ENCODE peak calls at places on chromosomes 5 and 9, in five cellular contexts. F, K, W, N and B are unnamed samples.

GRCh38 chr5:108727154-108727638 is 20.5 kb upstream of the FER start:
- DNase-seq in F (no peak), K (peak), W (no peak), N (peak), B (peak)

GRCh38 chr5:37767251-37767650 is 72.6 kb downstream of the GDNF start:
- DNase-seq in F (no peak), K (no peak), W (no peak), N (no peak), B (no peak)

GRCh38 chr5:26227245-26227644 is 811.1 kb downstream of the CDH9 start:
- DNase-seq in F (no peak), K (no peak), W (no peak), N (no peak), B (no peak)

GRCh38 chr5:145829708-145830361 is 5.3 kb downstream of the PRELID2 start:
- DNase-seq in F (no peak), K (no peak), W (no peak), N (no peak), B (peak)

GRCh38 chr9:125878241-125878640 is 131.1 kb downstream of the PBX3 start:
- DNase-seq in F (no peak), K (no peak), W (no peak), N (no peak), B (peak)

GRCh38 chr9:126116351-126117157 is 210.1 kb upstream of the MVB12B start:
- DNase-seq in F (peak), K (no peak), W (no peak), N (no peak), B (no peak)

GRCh38 chr5:64690417-64691151 is at the start of gene SHISAL2B:
- DNase-seq in F (no peak), K (no peak), W (peak), N (peak), B (peak)

GRCh38 chr5:144812770-144813169 is 642.1 kb downstream of the KCTD16 start:
- DNase-seq in F (no peak), K (peak), W (no peak), N (no peak), B (peak)

GRCh38 chr9:116403171-116403570 is 249.6 kb downstream of the PAPPA start:
- DNase-seq in F (no peak), K (no peak), W (no peak), N (no peak), B (no peak)

GRCh38 chr5:43730832-43731342 is 127.9 kb downstream of the NNT start:
- DNase-seq in F (no peak), K (no peak), W (no peak), N (no peak), B (peak)

GRCh38 chr5:136192015-136192525 is 892 bp downstream of the SMIM32 start:
- DNase-seq in F (peak), K (no peak), W (no peak), N (no peak), B (peak)

GRCh38 chr5:138230981-138231589 is 18.0 kb upstream of the CDC23 start:
- DNase-seq in F (no peak), K (peak), W (no peak), N (no peak), B (peak)

GRCh38 chr5:145324101-145324500 is 511.0 kb downstream of the PRELID2 start:
- DNase-seq in F (no peak), K (no peak), W (no peak), N (no peak), B (no peak)

GRCh38 chr5:124193371-124193789 is 553.1 kb downstream of the ZNF608 start:
- DNase-seq in F (no peak), K (peak), W (no peak), N (no peak), B (peak)

GRCh38 chr5:111512026-111512405 is 319 bp downstream of the STARD4 start:
- DNase-seq in F (no peak), K (peak), W (no peak), N (no peak), B (peak)

GRCh38 chr5:156587012-156587411 is 260.0 kb downstream of the SGCD start:
- DNase-seq in F (no peak), K (no peak), W (no peak), N (no peak), B (no peak)

GRCh38 chr5:76114192-76114795 is 31.1 kb downstream of the SV2C start:
- DNase-seq in F (no peak), K (no peak), W (no peak), N (no peak), B (no peak)

GRCh38 chr5:92552206-92553160 is 1028.5 kb downstream of the NR2F1-AS1 start:
- DNase-seq in F (no peak), K (peak), W (no peak), N (no peak), B (peak)

GRCh38 chr5:143204474-143205246 is 198.8 kb downstream of the NR3C1 start:
- DNase-seq in F (no peak), K (no peak), W (no peak), N (no peak), B (peak)

GRCh38 chr9:131011274-131012022 is 2.5 kb downstream of the LAMC3 start:
- DNase-seq in F (no peak), K (no peak), W (peak), N (no peak), B (no peak)

GRCh38 chr9:113598451-113598850 is 134.9 kb downstream of the RGS3 start:
- DNase-seq in F (no peak), K (no peak), W (peak), N (peak), B (no peak)

GRCh38 chr9:120902824-120903608 is 23.6 kb downstream of the TRAF1 start:
- DNase-seq in F (no peak), K (no peak), W (no peak), N (no peak), B (no peak)

GRCh38 chr9:134720136-134720753 is 78.6 kb downstream of the COL5A1 start:
- DNase-seq in F (no peak), K (no peak), W (peak), N (no peak), B (no peak)

GRCh38 chr9:130254753-130255637 is 10.6 kb upstream of the HMCN2 start:
- DNase-seq in F (no peak), K (no peak), W (no peak), N (no peak), B (no peak)

GRCh38 chr9:135081731-135082130 is 5.7 kb upstream of the OLFM1 start:
- DNase-seq in F (peak), K (no peak), W (no peak), N (peak), B (no peak)

GRCh38 chr5:115313052-115313451 is 16.6 kb upstream of the CCDC112 start:
- DNase-seq in F (no peak), K (no peak), W (no peak), N (no peak), B (no peak)

GRCh38 chr5:3613726-3614125 is 18.1 kb downstream of the IRX1 start:
- DNase-seq in F (peak), K (no peak), W (no peak), N (no peak), B (no peak)

GRCh38 chr5:14675865-14676300 is 11.4 kb downstream of the OTULIN start:
- DNase-seq in F (no peak), K (no peak), W (no peak), N (no peak), B (peak)

GRCh38 chr9:105620996-105621395 is 41.3 kb upstream of the TAL2 start:
- DNase-seq in F (no peak), K (no peak), W (no peak), N (no peak), B (no peak)

GRCh38 chr5:121937762-121938161 is 24.0 kb upstream of the SRFBP1 start:
- DNase-seq in F (no peak), K (no peak), W (no peak), N (no peak), B (peak)

GRCh38 chr9:4152201-4152600 is 147.7 kb downstream of the GLIS3 start:
- DNase-seq in F (no peak), K (no peak), W (no peak), N (no peak), B (no peak)

GRCh38 chr9:129383415-129384088 is 205.5 kb upstream of the IER5L start:
- DNase-seq in F (peak), K (peak), W (peak), N (peak), B (peak)

GRCh38 chr9:125436613-125437443 is 175.2 kb downstream of the GAPVD1 start:
- DNase-seq in F (peak), K (no peak), W (no peak), N (no peak), B (no peak)

GRCh38 chr5:167699434-167699833 is 592.0 kb upstream of the WWC1 start:
- DNase-seq in F (no peak), K (peak), W (no peak), N (no peak), B (peak)

DNA sequence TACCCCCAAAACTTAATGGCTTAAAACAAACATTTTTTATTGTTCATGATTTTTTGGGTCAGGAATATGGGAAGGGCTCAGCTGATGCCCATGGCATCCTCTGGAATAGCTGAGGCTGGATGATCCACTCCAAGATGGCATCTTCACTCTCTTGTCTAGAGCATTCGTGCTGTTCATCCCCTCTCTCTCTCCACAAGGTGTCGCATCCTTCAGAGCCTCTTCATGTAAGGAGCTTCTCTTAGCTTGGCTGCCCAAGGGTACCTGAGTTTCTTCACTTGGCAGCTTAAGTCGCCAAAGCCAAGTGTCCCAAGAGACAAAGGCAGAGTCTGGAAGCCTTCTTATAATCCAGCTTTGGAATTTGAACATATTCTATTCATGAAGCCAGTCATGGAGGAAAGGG is 294.7 kb downstream of the CHSY3 start:
- DNase-seq in F (no peak), K (peak), W (no peak), N (no peak), B (peak)
- TF ChIP-seq CTCF in F (no peak), K (peak), W (peak), N (no peak), B (peak)

DNA sequence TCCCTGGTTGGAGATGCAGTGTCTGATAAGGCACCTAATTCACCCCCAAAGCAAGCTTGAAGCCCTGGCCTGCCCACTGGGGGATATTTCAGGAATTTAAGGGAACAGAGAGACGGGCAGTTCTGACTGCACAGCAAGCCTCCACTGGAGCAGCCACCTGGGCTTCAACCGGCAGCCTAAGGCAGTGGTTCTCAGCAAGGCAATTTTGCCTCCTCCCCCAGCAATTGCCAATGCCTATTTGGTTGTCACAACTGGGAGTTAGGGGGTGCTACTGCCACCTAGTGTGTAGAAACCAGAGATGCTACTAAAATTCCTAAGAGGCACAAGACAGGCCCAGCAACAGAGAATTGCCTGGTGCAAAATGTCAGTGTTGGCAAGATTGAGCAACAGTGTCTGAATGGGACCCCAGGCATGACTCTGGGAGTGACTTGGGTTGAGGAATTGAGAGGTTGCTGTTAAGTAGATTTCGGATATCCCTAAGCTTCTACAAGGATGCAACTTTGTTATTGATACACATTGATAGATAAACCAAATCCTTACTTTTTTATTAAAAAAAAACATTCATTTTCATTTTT is 58.7 kb upstream of the CTSL start:
- DNase-seq in F (no peak), K (no peak), W (no peak), N (no peak), B (peak)
- TF ChIP-seq CTCF in F (peak), K (peak), W (no peak), N (peak), B (peak)

GRCh38 chr9:95107001-95107749 is 210.3 kb downstream of the FANCC start:
- DNase-seq in F (peak), K (no peak), W (no peak), N (peak), B (peak)

GRCh38 chr9:95109456-95109855 is 208.1 kb downstream of the FANCC start:
- DNase-seq in F (peak), K (no peak), W (no peak), N (peak), B (no peak)

GRCh38 chr9:95105519-95106287 is 211.8 kb downstream of the FANCC start:
- DNase-seq in F (peak), K (peak), W (no peak), N (peak), B (no peak)

GRCh38 chr9:95108777-95109176 is 208.7 kb downstream of the FANCC start:
- DNase-seq in F (no peak), K (no peak), W (no peak), N (no peak), B (no peak)

GRCh38 chr9:95107976-95108375 is 209.5 kb downstream of the FANCC start:
- DNase-seq in F (peak), K (no peak), W (no peak), N (peak), B (no peak)
- TF ChIP-seq CTCF in F (no peak), K (no peak), W (no peak), N (no peak), B (no peak)

GRCh38 chr9:111854799-111855198 is 41.8 kb upstream of the UGCG start:
- DNase-seq in F (no peak), K (no peak), W (no peak), N (no peak), B (peak)
- TF ChIP-seq CTCF in F (no peak), K (no peak), W (no peak), N (no peak), B (no peak)

DNA sequence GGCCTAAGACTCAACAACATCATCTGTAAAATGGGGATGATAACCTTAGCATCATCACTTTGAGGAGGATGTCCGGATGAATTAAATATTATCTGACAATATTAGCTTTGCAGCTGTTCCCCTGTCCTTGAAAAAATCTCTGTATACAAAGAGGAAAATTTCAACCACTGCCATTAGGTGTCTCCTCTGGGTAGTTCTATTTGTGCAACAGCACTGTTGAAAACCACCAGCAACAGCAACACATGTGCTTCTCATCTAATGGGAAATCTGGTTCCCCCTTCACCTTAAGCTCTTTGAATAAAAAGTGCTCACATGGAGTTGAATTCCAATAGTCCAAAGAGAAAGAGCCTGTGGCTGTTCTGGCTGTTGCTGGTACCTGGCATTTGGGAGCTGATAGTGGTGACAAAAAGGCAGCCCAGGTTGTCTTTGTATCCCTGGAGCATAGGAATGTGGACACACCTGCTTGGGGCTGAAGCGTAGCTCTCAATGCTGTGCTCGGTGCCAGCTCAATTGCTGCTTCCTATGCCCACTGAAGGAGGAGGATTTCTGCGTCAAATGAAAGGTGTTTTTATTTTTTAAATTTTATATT is 322.1 kb upstream of the MSX2 start:
- DNase-seq in F (no peak), K (no peak), W (no peak), N (no peak), B (no peak)
- TF ChIP-seq CTCF in F (no peak), K (no peak), W (no peak), N (no peak), B (no peak)

GRCh38 chr9:104608336-104608735 is 2.9 kb upstream of the OR13C2 start:
- DNase-seq in F (no peak), K (peak), W (no peak), N (no peak), B (peak)
- TF ChIP-seq CTCF in F (no peak), K (no peak), W (no peak), N (no peak), B (peak)

GRCh38 chr5:23208959-23209431 is 298.4 kb upstream of the PRDM9 start:
- DNase-seq in F (no peak), K (peak), W (no peak), N (no peak), B (peak)
- TF ChIP-seq CTCF in F (peak), K (peak), W (peak), N (peak), B (peak)

GRCh38 chr9:128103589-128103962 is 24.0 kb downstream of the PTGES2 start:
- DNase-seq in F (no peak), K (no peak), W (no peak), N (peak), B (no peak)
- TF ChIP-seq CTCF in F (peak), K (peak), W (no peak), N (no peak), B (peak)

DNA sequence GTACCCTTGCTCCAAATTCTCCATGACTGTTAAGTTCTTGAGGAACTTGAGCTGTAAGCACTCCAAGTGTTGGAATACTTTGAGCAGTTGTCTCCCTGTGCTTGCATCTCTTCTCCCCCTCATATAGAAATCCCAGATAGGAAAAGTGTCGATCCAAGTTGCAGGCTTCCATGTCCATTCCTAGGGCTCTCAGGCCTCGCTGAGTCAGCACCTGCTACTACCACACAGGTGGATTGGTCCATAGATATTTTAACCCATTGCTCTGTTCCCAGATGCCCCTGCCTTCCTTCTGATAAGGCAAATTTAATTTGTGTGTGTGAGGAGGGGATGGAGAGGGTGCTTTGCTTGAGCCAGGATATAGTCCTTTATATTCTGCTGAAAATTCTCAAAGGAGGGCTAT is 95.8 kb downstream of the PIP5K1B start:
- DNase-seq in F (no peak), K (no peak), W (no peak), N (no peak), B (no peak)
- TF ChIP-seq CTCF in F (no peak), K (no peak), W (no peak), N (no peak), B (no peak)